ENCODE peak calls at places on chromosomes 2 and 18, in nine cellular contexts. One of them, this sample, is unnamed.

GRCh38 chr2:102112692-102113665 is 29.6 kb upstream of the IL1R1 start:
- DNase-seq in CD8-positive, alpha-beta memory T cell: no peak
- DNase-seq in kidney: no peak
- DNase-seq in right lobe of liver: no peak
- DNase-seq in GM23338: no peak
- DNase-seq in upper lobe of right lung: no peak
- DNase-seq in IMR-90: peak
- DNase-seq in right atrium auricular region: no peak
- DNase-seq in GM23248: peak
- DNase-seq in this sample: peak

GRCh38 chr18:74402806-74403433 is 54.2 kb downstream of the DIPK1C start:
- DNase-seq in CD8-positive, alpha-beta memory T cell: no peak
- DNase-seq in kidney: no peak
- DNase-seq in right lobe of liver: no peak
- DNase-seq in GM23338: peak
- DNase-seq in upper lobe of right lung: no peak
- DNase-seq in IMR-90: no peak
- DNase-seq in right atrium auricular region: no peak
- DNase-seq in GM23248: no peak
- DNase-seq in this sample: peak

GRCh38 chr18:62420151-62420512 is 95.0 kb downstream of the TNFRSF11A start:
- DNase-seq in CD8-positive, alpha-beta memory T cell: no peak
- DNase-seq in kidney: no peak
- DNase-seq in right lobe of liver: no peak
- DNase-seq in GM23338: no peak
- DNase-seq in upper lobe of right lung: no peak
- DNase-seq in IMR-90: peak
- DNase-seq in right atrium auricular region: peak
- DNase-seq in GM23248: peak
- DNase-seq in this sample: peak

GRCh38 chr2:218745559-218746469 is 35.2 kb downstream of the TTLL4 start:
- DNase-seq in CD8-positive, alpha-beta memory T cell: no peak
- DNase-seq in kidney: no peak
- DNase-seq in right lobe of liver: no peak
- DNase-seq in GM23338: no peak
- DNase-seq in upper lobe of right lung: no peak
- DNase-seq in IMR-90: peak
- DNase-seq in right atrium auricular region: peak
- DNase-seq in GM23248: peak
- DNase-seq in this sample: no peak

GRCh38 chr2:98164256-98164655 is 77.3 kb downstream of the VWA3B start:
- DNase-seq in CD8-positive, alpha-beta memory T cell: no peak
- DNase-seq in kidney: no peak
- DNase-seq in right lobe of liver: no peak
- DNase-seq in GM23338: no peak
- DNase-seq in upper lobe of right lung: no peak
- DNase-seq in IMR-90: no peak
- DNase-seq in right atrium auricular region: no peak
- DNase-seq in GM23248: no peak
- DNase-seq in this sample: no peak

GRCh38 chr18:31497711-31498449 is at the start of gene DSG2:
- DNase-seq in CD8-positive, alpha-beta memory T cell: no peak
- DNase-seq in kidney: peak
- DNase-seq in right lobe of liver: peak
- DNase-seq in GM23338: peak
- DNase-seq in upper lobe of right lung: peak
- DNase-seq in IMR-90: no peak
- DNase-seq in right atrium auricular region: no peak
- DNase-seq in GM23248: peak
- DNase-seq in this sample: peak

GRCh38 chr18:79728931-79729586 is 49.5 kb downstream of the CTDP1 start:
- DNase-seq in CD8-positive, alpha-beta memory T cell: peak
- DNase-seq in kidney: no peak
- DNase-seq in right lobe of liver: no peak
- DNase-seq in GM23338: no peak
- DNase-seq in upper lobe of right lung: no peak
- DNase-seq in IMR-90: no peak
- DNase-seq in right atrium auricular region: no peak
- DNase-seq in GM23248: no peak
- DNase-seq in this sample: no peak

GRCh38 chr2:55309441-55309840 is 40.4 kb upstream of the MTIF2 start:
- DNase-seq in CD8-positive, alpha-beta memory T cell: no peak
- DNase-seq in kidney: no peak
- DNase-seq in right lobe of liver: no peak
- DNase-seq in GM23338: no peak
- DNase-seq in upper lobe of right lung: no peak
- DNase-seq in IMR-90: peak
- DNase-seq in right atrium auricular region: no peak
- DNase-seq in GM23248: peak
- DNase-seq in this sample: no peak

GRCh38 chr2:190607657-190608357 is 41.1 kb upstream of the NAB1 start:
- DNase-seq in CD8-positive, alpha-beta memory T cell: no peak
- DNase-seq in kidney: no peak
- DNase-seq in right lobe of liver: no peak
- DNase-seq in GM23338: no peak
- DNase-seq in upper lobe of right lung: no peak
- DNase-seq in IMR-90: peak
- DNase-seq in right atrium auricular region: no peak
- DNase-seq in GM23248: no peak
- DNase-seq in this sample: peak

GRCh38 chr2:58562281-58562680 is 321.2 kb upstream of the FANCL start:
- DNase-seq in CD8-positive, alpha-beta memory T cell: no peak
- DNase-seq in kidney: no peak
- DNase-seq in right lobe of liver: no peak
- DNase-seq in GM23338: no peak
- DNase-seq in upper lobe of right lung: no peak
- DNase-seq in IMR-90: no peak
- DNase-seq in right atrium auricular region: no peak
- DNase-seq in GM23248: peak
- DNase-seq in this sample: no peak

GRCh38 chr2:229586746-229587705 is 127.3 kb downstream of the DNER start:
- DNase-seq in CD8-positive, alpha-beta memory T cell: no peak
- DNase-seq in kidney: peak
- DNase-seq in right lobe of liver: peak
- DNase-seq in GM23338: peak
- DNase-seq in upper lobe of right lung: peak
- DNase-seq in IMR-90: peak
- DNase-seq in right atrium auricular region: peak
- DNase-seq in GM23248: peak
- DNase-seq in this sample: peak

GRCh38 chr2:35343135-35343534 is 1012.4 kb upstream of the CRIM1 start:
- DNase-seq in CD8-positive, alpha-beta memory T cell: no peak
- DNase-seq in kidney: no peak
- DNase-seq in right lobe of liver: no peak
- DNase-seq in GM23338: peak
- DNase-seq in upper lobe of right lung: no peak
- DNase-seq in IMR-90: no peak
- DNase-seq in right atrium auricular region: no peak
- DNase-seq in GM23248: no peak
- DNase-seq in this sample: no peak

GRCh38 chr18:3441290-3441689 is 8.7 kb upstream of the TGIF1 start:
- DNase-seq in CD8-positive, alpha-beta memory T cell: no peak
- DNase-seq in kidney: no peak
- DNase-seq in right lobe of liver: no peak
- DNase-seq in GM23338: peak
- DNase-seq in upper lobe of right lung: no peak
- DNase-seq in IMR-90: no peak
- DNase-seq in right atrium auricular region: no peak
- DNase-seq in GM23248: peak
- DNase-seq in this sample: peak

GRCh38 chr2:205848601-205849000 is 166.3 kb downstream of the NRP2 start:
- DNase-seq in CD8-positive, alpha-beta memory T cell: no peak
- DNase-seq in kidney: no peak
- DNase-seq in right lobe of liver: no peak
- DNase-seq in GM23338: no peak
- DNase-seq in upper lobe of right lung: no peak
- DNase-seq in IMR-90: peak
- DNase-seq in right atrium auricular region: no peak
- DNase-seq in GM23248: peak
- DNase-seq in this sample: peak

DNA sequence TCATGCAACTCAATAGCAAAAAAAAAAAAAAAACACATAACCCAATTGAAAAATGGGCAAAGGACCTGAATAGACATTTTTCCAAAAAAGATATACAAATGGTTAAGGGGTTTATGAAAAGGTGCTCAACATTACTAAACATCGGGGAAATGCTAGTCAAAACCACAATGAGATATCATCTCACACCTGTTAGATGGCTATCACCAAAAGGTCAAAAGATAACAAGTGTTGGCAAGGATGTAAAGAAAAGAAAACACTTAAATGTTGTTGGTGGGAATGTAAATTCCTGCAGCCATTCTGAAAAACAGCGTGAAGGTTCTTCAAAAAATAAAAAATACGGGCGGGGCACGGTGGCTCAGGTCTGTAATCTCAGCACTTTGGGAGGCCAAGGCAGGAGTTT is 112.4 kb upstream of the CAB39 start:
- DNase-seq in CD8-positive, alpha-beta memory T cell: no peak
- DNase-seq in kidney: no peak
- DNase-seq in right lobe of liver: no peak
- DNase-seq in GM23338: no peak
- DNase-seq in upper lobe of right lung: no peak
- DNase-seq in IMR-90: no peak
- DNase-seq in right atrium auricular region: no peak
- DNase-seq in GM23248: no peak
- DNase-seq in this sample: no peak
- H3K4me3 ChIP-seq in CD8-positive, alpha-beta memory T cell: no peak
- H3K4me3 ChIP-seq in kidney: no peak
- H3K4me3 ChIP-seq in right lobe of liver: no peak
- H3K4me3 ChIP-seq in GM23338: no peak
- H3K4me3 ChIP-seq in upper lobe of right lung: no peak
- H3K4me3 ChIP-seq in IMR-90: no peak
- H3K4me3 ChIP-seq in right atrium auricular region: no peak
- H3K4me3 ChIP-seq in GM23248: no peak
- H3K4me3 ChIP-seq in this sample: no peak

DNA sequence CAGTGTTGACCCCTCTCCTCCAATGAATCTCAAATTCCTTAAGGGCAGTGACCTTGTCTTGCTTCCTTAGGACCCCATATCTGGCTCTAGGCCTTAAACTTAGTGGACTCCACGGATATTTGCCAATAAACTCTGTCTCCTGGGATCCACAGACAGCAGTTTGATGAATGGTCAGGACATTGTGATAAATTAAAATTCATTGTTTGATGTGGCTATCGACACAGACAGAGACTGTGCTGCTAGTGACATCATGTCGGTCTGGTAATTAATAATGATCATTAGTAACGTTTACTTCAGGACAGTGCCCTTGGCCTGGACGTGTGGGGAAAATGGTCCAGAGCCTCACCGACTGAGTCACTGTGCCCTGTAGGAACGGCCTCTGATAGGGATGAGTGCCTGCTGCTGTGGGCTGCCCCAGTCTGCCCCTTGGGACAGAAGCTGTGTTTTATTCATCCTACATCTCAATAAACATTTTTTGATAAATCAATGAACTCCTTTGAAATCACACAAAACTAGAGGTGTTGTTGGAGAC is 5.2 kb upstream of the SLC35F6 start:
- DNase-seq in CD8-positive, alpha-beta memory T cell: no peak
- DNase-seq in kidney: peak
- DNase-seq in right lobe of liver: no peak
- DNase-seq in GM23338: no peak
- DNase-seq in upper lobe of right lung: no peak
- DNase-seq in IMR-90: peak
- DNase-seq in right atrium auricular region: no peak
- DNase-seq in GM23248: no peak
- DNase-seq in this sample: no peak
- H3K27ac ChIP-seq in CD8-positive, alpha-beta memory T cell: peak
- H3K27ac ChIP-seq in kidney: peak
- H3K27ac ChIP-seq in right lobe of liver: peak
- H3K27ac ChIP-seq in GM23338: peak
- H3K27ac ChIP-seq in upper lobe of right lung: no peak
- H3K27ac ChIP-seq in IMR-90: peak
- H3K27ac ChIP-seq in right atrium auricular region: peak
- H3K27ac ChIP-seq in GM23248: peak
- H3K27ac ChIP-seq in this sample: peak

DNA sequence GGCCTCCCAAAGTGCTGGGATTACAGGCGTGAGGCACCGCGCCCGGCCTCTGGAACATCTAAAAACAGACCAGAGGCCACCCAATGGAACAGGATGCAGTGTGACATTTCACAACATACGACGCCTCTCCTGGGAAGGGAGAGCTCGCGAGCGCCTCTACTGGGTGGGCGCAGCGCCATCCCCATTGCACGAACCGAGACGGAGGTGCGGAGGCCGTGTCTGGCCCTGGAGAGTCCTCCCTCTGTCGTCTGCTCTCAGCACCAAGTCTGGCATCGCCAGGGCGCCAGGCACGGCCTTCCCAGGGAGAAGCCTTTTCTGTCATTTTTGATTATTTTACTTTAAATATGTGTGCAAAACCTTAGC is 9.4 kb upstream of the GBX2 start:
- DNase-seq in CD8-positive, alpha-beta memory T cell: no peak
- DNase-seq in kidney: peak
- DNase-seq in right lobe of liver: no peak
- DNase-seq in GM23338: peak
- DNase-seq in upper lobe of right lung: peak
- DNase-seq in IMR-90: peak
- DNase-seq in right atrium auricular region: no peak
- DNase-seq in GM23248: peak
- DNase-seq in this sample: peak
- H3K4me3 ChIP-seq in CD8-positive, alpha-beta memory T cell: no peak
- H3K4me3 ChIP-seq in kidney: peak
- H3K4me3 ChIP-seq in right lobe of liver: no peak
- H3K4me3 ChIP-seq in GM23338: peak
- H3K4me3 ChIP-seq in upper lobe of right lung: no peak
- H3K4me3 ChIP-seq in IMR-90: no peak
- H3K4me3 ChIP-seq in right atrium auricular region: no peak
- H3K4me3 ChIP-seq in GM23248: peak
- H3K4me3 ChIP-seq in this sample: no peak

GRCh38 chr2:207257291-207258190 is 91.8 kb upstream of the KLF7 start:
- DNase-seq in CD8-positive, alpha-beta memory T cell: no peak
- DNase-seq in kidney: no peak
- DNase-seq in right lobe of liver: no peak
- DNase-seq in GM23338: no peak
- DNase-seq in upper lobe of right lung: no peak
- DNase-seq in IMR-90: peak
- DNase-seq in right atrium auricular region: no peak
- DNase-seq in GM23248: peak
- DNase-seq in this sample: no peak

GRCh38 chr2:207255565-207255964 is 89.8 kb upstream of the KLF7 start:
- DNase-seq in CD8-positive, alpha-beta memory T cell: no peak
- DNase-seq in kidney: no peak
- DNase-seq in right lobe of liver: no peak
- DNase-seq in GM23338: no peak
- DNase-seq in upper lobe of right lung: no peak
- DNase-seq in IMR-90: no peak
- DNase-seq in right atrium auricular region: no peak
- DNase-seq in GM23248: peak
- DNase-seq in this sample: no peak

GRCh38 chr2:207256026-207256425 is 90.3 kb upstream of the KLF7 start:
- DNase-seq in CD8-positive, alpha-beta memory T cell: no peak
- DNase-seq in kidney: no peak
- DNase-seq in right lobe of liver: no peak
- DNase-seq in GM23338: no peak
- DNase-seq in upper lobe of right lung: no peak
- DNase-seq in IMR-90: no peak
- DNase-seq in right atrium auricular region: no peak
- DNase-seq in GM23248: no peak
- DNase-seq in this sample: no peak

GRCh38 chr2:207258191-207258991 is 92.6 kb upstream of the KLF7 start:
- DNase-seq in CD8-positive, alpha-beta memory T cell: no peak
- DNase-seq in kidney: peak
- DNase-seq in right lobe of liver: no peak
- DNase-seq in GM23338: no peak
- DNase-seq in upper lobe of right lung: no peak
- DNase-seq in IMR-90: peak
- DNase-seq in right atrium auricular region: peak
- DNase-seq in GM23248: peak
- DNase-seq in this sample: no peak

GRCh38 chr2:207256476-207257207 is 90.9 kb upstream of the KLF7 start:
- DNase-seq in CD8-positive, alpha-beta memory T cell: no peak
- DNase-seq in kidney: no peak
- DNase-seq in right lobe of liver: no peak
- DNase-seq in GM23338: no peak
- DNase-seq in upper lobe of right lung: no peak
- DNase-seq in IMR-90: peak
- DNase-seq in right atrium auricular region: no peak
- DNase-seq in GM23248: peak
- DNase-seq in this sample: peak
- H3K27ac ChIP-seq in CD8-positive, alpha-beta memory T cell: no peak
- H3K27ac ChIP-seq in kidney: no peak
- H3K27ac ChIP-seq in right lobe of liver: no peak
- H3K27ac ChIP-seq in GM23338: no peak
- H3K27ac ChIP-seq in upper lobe of right lung: no peak
- H3K27ac ChIP-seq in IMR-90: peak
- H3K27ac ChIP-seq in right atrium auricular region: no peak
- H3K27ac ChIP-seq in GM23248: peak
- H3K27ac ChIP-seq in this sample: no peak

This sample was measured in cardiac muscle cell.